ENCODE peak calls at places on chromosome 16, in nine cellular contexts. One of them, this sample, is unnamed.

GRCh38 chr16:52404546-52404945 is 142.4 kb downstream of the TOX3 start:
- DNase-seq in neural progenitor cell: no peak
- DNase-seq in HCT116: no peak
- DNase-seq in hepatocyte: peak; percentile 18
- DNase-seq in MM.1S: no peak
- DNase-seq in GM23248: no peak
- DNase-seq in PC-3: no peak
- DNase-seq in SK-N-SH: no peak
- DNase-seq in OCI-LY7: no peak
- DNase-seq in this sample: no peak

GRCh38 chr16:22813946-22814325 is at the start of gene HS3ST2:
- DNase-seq in neural progenitor cell: peak; percentile 92
- DNase-seq in HCT116: no peak
- DNase-seq in hepatocyte: peak; percentile 67
- DNase-seq in MM.1S: no peak
- DNase-seq in GM23248: peak; percentile 59
- DNase-seq in PC-3: no peak
- DNase-seq in SK-N-SH: peak; percentile 90
- DNase-seq in OCI-LY7: no peak
- DNase-seq in this sample: peak; percentile 90

GRCh38 chr16:5502467-5502869 is 404.9 kb upstream of the EEF2KMT start:
- DNase-seq in neural progenitor cell: peak; percentile 82
- DNase-seq in HCT116: no peak
- DNase-seq in hepatocyte: peak; percentile 73
- DNase-seq in MM.1S: no peak
- DNase-seq in GM23248: no peak
- DNase-seq in PC-3: no peak
- DNase-seq in SK-N-SH: peak; percentile 76
- DNase-seq in OCI-LY7: peak; percentile 1
- DNase-seq in this sample: peak; percentile 76

GRCh38 chr16:49510141-49510540 is 136.5 kb downstream of the C16orf78 start:
- DNase-seq in neural progenitor cell: no peak
- DNase-seq in HCT116: no peak
- DNase-seq in hepatocyte: no peak
- DNase-seq in MM.1S: no peak
- DNase-seq in GM23248: no peak
- DNase-seq in PC-3: no peak
- DNase-seq in SK-N-SH: no peak
- DNase-seq in OCI-LY7: no peak
- DNase-seq in this sample: no peak

GRCh38 chr16:67026570-67026969 is 2.4 kb upstream of the CBFB start:
- DNase-seq in neural progenitor cell: no peak
- DNase-seq in HCT116: no peak
- DNase-seq in hepatocyte: no peak
- DNase-seq in MM.1S: no peak
- DNase-seq in GM23248: no peak
- DNase-seq in PC-3: no peak
- DNase-seq in SK-N-SH: no peak
- DNase-seq in OCI-LY7: no peak
- DNase-seq in this sample: no peak

GRCh38 chr16:23745263-23745662 is 9.6 kb upstream of the CHP2 start:
- DNase-seq in neural progenitor cell: no peak
- DNase-seq in HCT116: no peak
- DNase-seq in hepatocyte: no peak
- DNase-seq in MM.1S: no peak
- DNase-seq in GM23248: no peak
- DNase-seq in PC-3: no peak
- DNase-seq in SK-N-SH: no peak
- DNase-seq in OCI-LY7: no peak
- DNase-seq in this sample: no peak

GRCh38 chr16:3950343-3951193 is 70.1 kb upstream of the CREBBP start:
- DNase-seq in neural progenitor cell: no peak
- DNase-seq in HCT116: no peak
- DNase-seq in hepatocyte: peak; percentile 78
- DNase-seq in MM.1S: no peak
- DNase-seq in GM23248: peak; percentile 99
- DNase-seq in PC-3: peak; percentile 78
- DNase-seq in SK-N-SH: no peak
- DNase-seq in OCI-LY7: no peak
- DNase-seq in this sample: no peak

GRCh38 chr16:339680-340079 is 12.8 kb downstream of the AXIN1 start:
- DNase-seq in neural progenitor cell: no peak
- DNase-seq in HCT116: no peak
- DNase-seq in hepatocyte: no peak
- DNase-seq in MM.1S: no peak
- DNase-seq in GM23248: no peak
- DNase-seq in PC-3: no peak
- DNase-seq in SK-N-SH: no peak
- DNase-seq in OCI-LY7: no peak
- DNase-seq in this sample: no peak

GRCh38 chr16:49278944-49279725 is 2.5 kb downstream of the CBLN1 start:
- DNase-seq in neural progenitor cell: peak; percentile 42
- DNase-seq in HCT116: no peak
- DNase-seq in hepatocyte: no peak
- DNase-seq in MM.1S: no peak
- DNase-seq in GM23248: no peak
- DNase-seq in PC-3: no peak
- DNase-seq in SK-N-SH: no peak
- DNase-seq in OCI-LY7: no peak
- DNase-seq in this sample: peak; percentile 62

GRCh38 chr16:87657621-87658192 is 55.4 kb downstream of the JPH3 start:
- DNase-seq in neural progenitor cell: peak; percentile 66
- DNase-seq in HCT116: peak; percentile 79
- DNase-seq in hepatocyte: no peak
- DNase-seq in MM.1S: no peak
- DNase-seq in GM23248: peak; percentile 29
- DNase-seq in PC-3: peak; percentile 42
- DNase-seq in SK-N-SH: no peak
- DNase-seq in OCI-LY7: peak; percentile 69
- DNase-seq in this sample: peak; percentile 81

GRCh38 chr16:9791566-9791965 is 390.7 kb downstream of the GRIN2A start:
- DNase-seq in neural progenitor cell: peak; percentile 18
- DNase-seq in HCT116: no peak
- DNase-seq in hepatocyte: no peak
- DNase-seq in MM.1S: no peak
- DNase-seq in GM23248: no peak
- DNase-seq in PC-3: no peak
- DNase-seq in SK-N-SH: no peak
- DNase-seq in OCI-LY7: no peak
- DNase-seq in this sample: no peak
- H3K4me3 ChIP-seq in neural progenitor cell: no peak overlapping the region
- H3K4me3 ChIP-seq in HCT116: no peak overlapping the region
- H3K4me3 ChIP-seq in hepatocyte: no peak overlapping the region
- H3K4me3 ChIP-seq in MM.1S: no peak overlapping the region
- H3K4me3 ChIP-seq in GM23248: no peak overlapping the region
- H3K4me3 ChIP-seq in PC-3: no peak overlapping the region
- H3K4me3 ChIP-seq in SK-N-SH: no peak overlapping the region
- H3K4me3 ChIP-seq in OCI-LY7: no peak overlapping the region
- H3K4me3 ChIP-seq in this sample: no peak overlapping the region

GRCh38 chr16:69286941-69287713 is 24.0 kb upstream of the VPS4A start:
- DNase-seq in neural progenitor cell: peak; percentile 54
- DNase-seq in HCT116: peak; percentile 31
- DNase-seq in hepatocyte: peak; percentile 79
- DNase-seq in MM.1S: peak; percentile 73
- DNase-seq in GM23248: peak; percentile 79
- DNase-seq in PC-3: peak; percentile 65
- DNase-seq in SK-N-SH: peak; percentile 39
- DNase-seq in OCI-LY7: peak; percentile 71
- DNase-seq in this sample: peak; percentile 76
- TF ChIP-seq EZH2phosphoT487 in neural progenitor cell: no peak
- TF ChIP-seq EZH2phosphoT487 in HCT116: no peak
- TF ChIP-seq EZH2phosphoT487 in hepatocyte: no peak
- TF ChIP-seq EZH2phosphoT487 in MM.1S: no peak
- TF ChIP-seq EZH2phosphoT487 in GM23248: no peak
- TF ChIP-seq EZH2phosphoT487 in PC-3: no peak
- TF ChIP-seq EZH2phosphoT487 in SK-N-SH: no peak
- TF ChIP-seq EZH2phosphoT487 in OCI-LY7: no peak
- TF ChIP-seq EZH2phosphoT487 in this sample: no peak

GRCh38 chr16:17743158-17743557 is 272.4 kb upstream of the XYLT1 start:
- DNase-seq in neural progenitor cell: no peak
- DNase-seq in HCT116: no peak
- DNase-seq in hepatocyte: no peak
- DNase-seq in MM.1S: no peak
- DNase-seq in GM23248: no peak
- DNase-seq in PC-3: no peak
- DNase-seq in SK-N-SH: no peak
- DNase-seq in OCI-LY7: no peak
- DNase-seq in this sample: no peak
- H3K4me3 ChIP-seq in neural progenitor cell: no peak overlapping the region
- H3K4me3 ChIP-seq in HCT116: no peak overlapping the region
- H3K4me3 ChIP-seq in hepatocyte: no peak overlapping the region
- H3K4me3 ChIP-seq in MM.1S: no peak overlapping the region
- H3K4me3 ChIP-seq in GM23248: no peak overlapping the region
- H3K4me3 ChIP-seq in PC-3: no peak overlapping the region
- H3K4me3 ChIP-seq in SK-N-SH: no peak overlapping the region
- H3K4me3 ChIP-seq in OCI-LY7: no peak overlapping the region
- H3K4me3 ChIP-seq in this sample: no peak overlapping the region

DNA sequence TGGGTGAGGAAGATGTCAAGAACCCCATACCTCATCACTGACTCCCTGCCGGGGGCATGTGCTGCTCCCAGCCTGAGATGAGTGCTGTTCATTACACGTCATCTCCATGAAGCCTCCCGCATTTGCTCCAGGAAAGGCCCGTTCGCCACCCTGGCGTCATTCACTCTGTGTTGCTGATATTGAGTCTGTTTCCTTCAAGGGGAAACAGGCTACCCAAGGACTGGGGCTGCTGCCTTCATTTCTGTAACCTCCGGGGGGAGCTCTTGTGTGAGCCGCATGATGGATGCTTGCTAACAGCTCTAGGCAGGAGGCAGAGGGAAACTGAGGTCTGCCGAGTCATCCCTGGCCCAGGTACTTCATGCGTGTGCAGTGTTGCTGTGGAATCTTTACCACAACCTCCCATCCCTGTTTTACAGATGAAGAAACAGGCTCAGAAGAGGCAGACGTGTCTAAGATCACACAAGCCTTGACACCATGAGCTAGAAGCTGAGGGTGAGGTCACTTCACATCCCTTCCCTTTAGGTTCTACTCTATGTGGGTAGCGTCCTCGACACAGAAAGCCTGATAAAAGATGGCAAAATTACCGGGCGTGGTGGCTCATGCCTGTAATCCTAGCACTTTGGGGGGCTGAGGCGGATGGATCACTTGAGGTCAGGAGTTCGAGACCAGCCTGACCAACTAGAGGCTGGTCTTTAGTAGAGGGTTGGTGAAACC is 3.5 kb upstream of the ARMC5 start:
- DNase-seq in neural progenitor cell: peak; percentile 51
- DNase-seq in HCT116: no peak
- DNase-seq in hepatocyte: no peak
- DNase-seq in MM.1S: no peak
- DNase-seq in GM23248: no peak
- DNase-seq in PC-3: no peak
- DNase-seq in SK-N-SH: peak; percentile 12
- DNase-seq in OCI-LY7: peak; percentile 61
- DNase-seq in this sample: peak; percentile 79
- TF ChIP-seq EZH2phosphoT487 in neural progenitor cell: no peak
- TF ChIP-seq EZH2phosphoT487 in HCT116: no peak
- TF ChIP-seq EZH2phosphoT487 in hepatocyte: no peak
- TF ChIP-seq EZH2phosphoT487 in MM.1S: no peak
- TF ChIP-seq EZH2phosphoT487 in GM23248: no peak
- TF ChIP-seq EZH2phosphoT487 in PC-3: no peak
- TF ChIP-seq EZH2phosphoT487 in SK-N-SH: no peak
- TF ChIP-seq EZH2phosphoT487 in OCI-LY7: no peak
- TF ChIP-seq EZH2phosphoT487 in this sample: no peak

GRCh38 chr16:62954144-62955032 is 918.1 kb upstream of the CDH8 start:
- DNase-seq in neural progenitor cell: peak; percentile 65
- DNase-seq in HCT116: no peak
- DNase-seq in hepatocyte: no peak
- DNase-seq in MM.1S: no peak
- DNase-seq in GM23248: no peak
- DNase-seq in PC-3: no peak
- DNase-seq in SK-N-SH: no peak
- DNase-seq in OCI-LY7: no peak
- DNase-seq in this sample: peak; percentile 39
- H3K4me3 ChIP-seq in neural progenitor cell: no peak overlapping the region
- H3K4me3 ChIP-seq in HCT116: no peak overlapping the region
- H3K4me3 ChIP-seq in hepatocyte: no peak overlapping the region
- H3K4me3 ChIP-seq in MM.1S: no peak overlapping the region
- H3K4me3 ChIP-seq in GM23248: no peak overlapping the region
- H3K4me3 ChIP-seq in PC-3: no peak overlapping the region
- H3K4me3 ChIP-seq in SK-N-SH: no peak overlapping the region
- H3K4me3 ChIP-seq in OCI-LY7: no peak overlapping the region
- H3K4me3 ChIP-seq in this sample: no peak overlapping the region

GRCh38 chr16:74226361-74226979 is 70.1 kb upstream of the PSMD7 start:
- DNase-seq in neural progenitor cell: peak; percentile 45
- DNase-seq in HCT116: peak; percentile 16
- DNase-seq in hepatocyte: peak; percentile 48
- DNase-seq in MM.1S: no peak
- DNase-seq in GM23248: peak; percentile 35
- DNase-seq in PC-3: peak; percentile 25
- DNase-seq in SK-N-SH: peak; percentile 37
- DNase-seq in OCI-LY7: peak; percentile 13
- DNase-seq in this sample: peak; percentile 49
- TF ChIP-seq EZH2phosphoT487 in neural progenitor cell: no peak
- TF ChIP-seq EZH2phosphoT487 in HCT116: no peak
- TF ChIP-seq EZH2phosphoT487 in hepatocyte: no peak
- TF ChIP-seq EZH2phosphoT487 in MM.1S: no peak
- TF ChIP-seq EZH2phosphoT487 in GM23248: no peak
- TF ChIP-seq EZH2phosphoT487 in PC-3: no peak
- TF ChIP-seq EZH2phosphoT487 in SK-N-SH: no peak
- TF ChIP-seq EZH2phosphoT487 in OCI-LY7: no peak
- TF ChIP-seq EZH2phosphoT487 in this sample: no peak

This sample was measured in GM23338.